ENCODE peak calls at places on chromosome 11, in six cellular contexts. P, J, Z, W, C and B are unnamed samples.

GRCh38 chr11:128171496-128171895 is 415.9 kb downstream of the ETS1 start:
- DNase-seq in Z (peak), W (no peak), J (no peak), C (peak), P (no peak), B (no peak)

GRCh38 chr11:117319214-117319840 is 3.3 kb upstream of the BACE1 start:
- DNase-seq in C (peak), Z (peak), J (no peak), W (no peak), P (no peak), B (no peak)

GRCh38 chr11:72716291-72716690 is 35.9 kb downstream of the ARAP1 start:
- DNase-seq in Z (no peak), C (peak), J (no peak), P (no peak), W (no peak), B (no peak)

GRCh38 chr11:17864478-17864941 is 129.9 kb downstream of the KCNC1 start:
- DNase-seq in Z (no peak), P (no peak), C (no peak), W (no peak), J (no peak), B (no peak)

GRCh38 chr11:61820174-61820573 is 3.4 kb upstream of the FADS1 start:
- DNase-seq in Z (peak), C (no peak), W (no peak), J (no peak), P (no peak), B (no peak)

GRCh38 chr11:19920982-19921381 is 208.3 kb downstream of the NAV2 start:
- DNase-seq in Z (no peak), W (no peak), J (no peak), C (no peak), P (no peak), B (no peak)

GRCh38 chr11:82046778-82047177 is 686.9 kb downstream of the FAM181B start:
- DNase-seq in J (no peak), W (peak), C (peak), P (no peak), Z (peak), B (no peak)

GRCh38 chr11:93751001-93751400 is 9.5 kb downstream of the C11orf54 start:
- DNase-seq in J (no peak), Z (no peak), P (no peak), W (no peak), C (no peak), B (no peak)

GRCh38 chr11:125945797-125946520 is at the start of gene VSIG10L2:
- DNase-seq in Z (no peak), P (no peak), J (no peak), C (no peak), W (no peak), B (no peak)

GRCh38 chr11:123405123-123405592 is 24.9 kb upstream of the GRAMD1B start:
- DNase-seq in Z (no peak), C (no peak), W (no peak), J (no peak), P (peak), B (no peak)